ENCODE peak calls at places on chromosomes 5 and 9, in five cellular contexts. X is WERI-Rb-1, F is RPMI7951, P is fibroblast of lung, D is amniotic stem cell. Y is an unnamed sample.

GRCh38 chr5:19886123-19886921 is 101.7 kb downstream of the CDH18 start:
- DNase-seq in D (peak), P (peak), F (peak), X (no peak), Y (peak)

GRCh38 chr9:134957165-134957944 is 39.6 kb upstream of the FCN1 start:
- DNase-seq in D (no peak), F (no peak), P (no peak), X (peak), Y (no peak)

GRCh38 chr5:82859439-82860140 is 217.6 kb downstream of the TMEM167A start:
- DNase-seq in P (no peak), X (no peak), D (no peak), F (no peak), Y (no peak)

GRCh38 chr9:116154976-116155699 is 1.5 kb downstream of the PAPPA start:
- DNase-seq in D (no peak), P (peak), X (no peak), F (no peak), Y (peak)

GRCh38 chr9:77224750-77225312 is 47.5 kb downstream of the VPS13A start:
- DNase-seq in F (peak), D (no peak), P (peak), X (no peak), Y (peak)

GRCh38 chr5:141488591-141489478 is at the start of gene PCDHGC5:
- DNase-seq in P (peak), F (peak), D (peak), X (no peak), Y (peak)

GRCh38 chr9:98031935-98032334 is 24.6 kb upstream of the NANS start:
- DNase-seq in X (no peak), D (no peak), P (peak), F (no peak), Y (peak)

GRCh38 chr5:15183520-15183919 is 311.9 kb upstream of the ANKH start:
- DNase-seq in D (no peak), P (no peak), F (no peak), X (peak), Y (peak)

GRCh38 chr5:122493091-122493775 is 181.2 kb downstream of the SNCAIP start:
- DNase-seq in X (no peak), F (no peak), D (no peak), P (peak), Y (no peak)

Y was measured in iris pigment epithelial cell.